ENCODE peak calls at places on chromosome 3, in four cellular contexts. H is activated CD8-positive, alpha-beta memory T cell treated with anti-CD3 and anti-CD28 coated beads, Interleukin-2, amount 10 ng/mL, durations not matched to agents 7 days and 5 days; M is activated CD4-positive, alpha-beta T cell treated with anti-CD3 and anti-CD28 coated beads, Interleukin-2, amount 50 U/mL, for 24 hours; Y is GM20000. J is an unnamed sample.

GRCh38 chr3:51702156-51702555 is 4.7 kb upstream of the GRM2 start:
- DNase-seq in H (no peak), Y (no peak), M (no peak), J (no peak)

GRCh38 chr3:141940204-141940776 is 63.8 kb downstream of the ATP1B3 start:
- DNase-seq in H (no peak), Y (no peak), M (peak), J (no peak)

GRCh38 chr3:66712210-66712609 is 211.4 kb upstream of the LRIG1 start:
- DNase-seq in M (no peak), Y (no peak), H (no peak), J (no peak)

GRCh38 chr3:178777718-178778411 is 241.6 kb downstream of the KCNMB2 start:
- DNase-seq in H (no peak), Y (peak), M (no peak), J (no peak)

GRCh38 chr3:88031543-88032148 is 27.2 kb downstream of the CGGBP1 start:
- DNase-seq in H (peak), Y (peak), M (no peak), J (no peak)

GRCh38 chr3:9130318-9131110 is 118.9 kb downstream of the SRGAP3 start:
- DNase-seq in Y (no peak), M (no peak), H (no peak), J (no peak)

GRCh38 chr3:16249336-16249735 is 15.4 kb downstream of the DPH3 start:
- DNase-seq in H (no peak), Y (no peak), M (no peak), J (no peak)

GRCh38 chr3:17041009-17041408 is 156.3 kb downstream of the PLCL2 start:
- DNase-seq in M (no peak), Y (no peak), H (no peak), J (no peak)

GRCh38 chr3:13549513-13550256 is 760 bp downstream of the FBLN2 start:
- DNase-seq in Y (no peak), H (peak), M (no peak), J (no peak)

J was measured in GM12891.